ENCODE peak calls at places on chromosome 10, in ten cellular contexts. O is heart left ventricle, I is prostate gland, U is psoas muscle, H is AG10803, V is Calu3, J is fibroblast of the aortic adventitia, M is tibial nerve, D is testis, E is lower lobe of right lung. K is an unnamed sample.

GRCh38 chr10:3336673-3337293 is 164.2 kb upstream of the PITRM1 start:
- DNase-seq in D (no peak), J (no peak), H (no peak), V (no peak), E (no peak), M (no peak), I (no peak), O (no peak), U (no peak), K (no peak)

GRCh38 chr10:59907918-59908807 is 1.8 kb upstream of the CCDC6 start:
- DNase-seq in J (peak; percentile 91), M (peak; percentile 33), V (peak; percentile 72), U (peak; percentile 33), O (peak; percentile 60), H (peak; percentile 83), D (peak; percentile 93), I (peak; percentile 69), E (peak; percentile 60), K (no peak)

GRCh38 chr10:63522129-63522687 is 1.0 kb downstream of the REEP3 start:
- DNase-seq in O (no peak), V (no peak), I (no peak), H (no peak), E (no peak), M (no peak), D (no peak), U (no peak), J (no peak), K (no peak)

GRCh38 chr10:1365540-1366082 is 309.4 kb downstream of the WDR37 start:
- DNase-seq in H (no peak), I (no peak), J (no peak), D (no peak), O (no peak), E (no peak), V (no peak), M (no peak), U (no peak), K (no peak)

GRCh38 chr10:109062371-109062770 is 860.9 kb downstream of the XPNPEP1 start:
- DNase-seq in D (no peak), H (peak; percentile 17), O (no peak), M (no peak), I (no peak), E (no peak), V (no peak), U (no peak), J (peak; percentile 31), K (no peak)

GRCh38 chr10:12512292-12513002 is 163.1 kb downstream of the CAMK1D start:
- DNase-seq in V (no peak), E (no peak), O (no peak), H (no peak), M (no peak), U (no peak), D (no peak), J (no peak), I (peak; percentile 48), K (no peak)

GRCh38 chr10:129953541-129954031 is 10.5 kb downstream of the EBF3 start:
- DNase-seq in I (no peak), J (peak; percentile 92), U (no peak), E (no peak), O (no peak), H (peak; percentile 94), D (no peak), M (no peak), V (no peak), K (no peak)

GRCh38 chr10:74612195-74612594 is 214.2 kb upstream of the KAT6B start:
- DNase-seq in J (peak; percentile 46), U (no peak), H (peak; percentile 22), M (no peak), V (no peak), I (no peak), D (no peak), E (no peak), O (no peak), K (no peak)

GRCh38 chr10:58291538-58292174 is 22.7 kb downstream of the CISD1 start:
- DNase-seq in E (no peak), V (peak; percentile 61), D (peak; percentile 21), H (peak; percentile 62), U (no peak), I (peak; percentile 19), O (peak; percentile 24), J (peak; percentile 81), M (no peak), K (no peak)
- TF ChIP-seq CTCF in E (peak; percentile 69), V (peak; percentile 57), D (peak; percentile 59), H (peak; percentile 92), U (peak; percentile 79), I (peak; percentile 67), O (peak; percentile 70), J (peak; percentile 74), M (peak; percentile 73), K (peak; percentile 89)

GRCh38 chr10:131310904-131311660 is 439 bp downstream of the TCERG1L start:
- DNase-seq in J (no peak), O (no peak), U (no peak), D (peak; percentile 51), M (no peak), V (no peak), E (peak; percentile 42), I (no peak), H (no peak), K (peak; percentile 79)

GRCh38 chr10:131311661-131312260 is at the start of gene TCERG1L:
- DNase-seq in M (no peak), O (no peak), D (peak; percentile 52), E (peak; percentile 43), H (no peak), I (no peak), V (no peak), J (no peak), U (no peak), K (no peak)

GRCh38 chr10:131312261-131312801 is 810 bp upstream of the TCERG1L start:
- DNase-seq in D (peak; percentile 67), J (no peak), E (no peak), U (no peak), I (no peak), V (no peak), O (no peak), M (no peak), H (no peak), K (no peak)

GRCh38 chr10:131313377-131313776 is 1.9 kb upstream of the TCERG1L start:
- DNase-seq in D (no peak), I (no peak), O (no peak), J (no peak), V (no peak), H (no peak), E (no peak), M (no peak), U (no peak), K (no peak)

DNA sequence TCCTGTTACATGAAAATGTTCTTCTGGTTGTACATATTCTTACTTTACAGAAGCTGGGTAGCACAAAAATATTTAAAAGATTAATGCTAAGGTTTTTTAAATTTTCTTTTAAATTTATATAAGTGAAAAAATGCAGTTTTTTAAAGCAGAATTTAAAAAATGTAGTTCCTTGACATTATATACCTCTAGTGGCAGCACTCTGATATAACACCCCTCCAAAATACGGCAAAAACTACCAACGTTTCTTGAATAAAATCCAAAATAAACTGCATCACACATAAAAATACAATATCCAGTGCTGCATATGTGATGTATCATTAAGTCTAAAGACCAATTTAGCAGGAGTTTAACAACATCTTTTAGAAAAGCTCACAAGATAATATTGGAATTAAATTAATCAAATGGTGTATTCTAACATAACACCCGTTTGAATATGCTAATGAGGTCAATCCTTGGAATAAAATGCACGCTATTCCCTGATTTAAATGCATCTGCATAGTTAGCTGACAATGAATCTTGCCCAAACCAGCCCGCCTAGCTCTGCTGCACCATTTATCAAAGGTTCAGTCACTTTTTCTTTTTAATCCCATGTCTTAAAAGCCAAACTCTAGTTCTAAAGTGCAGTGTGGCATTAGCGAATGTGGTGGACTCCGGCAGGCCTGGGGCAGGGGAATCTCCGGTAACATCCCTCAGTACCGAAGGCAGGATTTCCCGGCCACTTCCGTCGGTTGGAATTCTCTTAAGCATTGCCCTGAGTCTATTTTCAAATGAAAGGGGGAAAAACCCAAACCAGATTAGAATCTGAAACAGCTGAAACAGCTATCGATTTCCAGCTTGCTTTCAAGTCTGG is 1.2 kb downstream of the TCERG1L start:
- DNase-seq in M (no peak), I (no peak), H (no peak), E (no peak), V (no peak), D (no peak), J (no peak), O (no peak), U (no peak), K (no peak)
- TF ChIP-seq CTCF in M (no peak), I (peak; percentile 32), H (no peak), E (no peak), V (no peak), D (no peak), J (peak; percentile 36), O (no peak), U (peak; percentile 11), K (peak; percentile 69)

DNA sequence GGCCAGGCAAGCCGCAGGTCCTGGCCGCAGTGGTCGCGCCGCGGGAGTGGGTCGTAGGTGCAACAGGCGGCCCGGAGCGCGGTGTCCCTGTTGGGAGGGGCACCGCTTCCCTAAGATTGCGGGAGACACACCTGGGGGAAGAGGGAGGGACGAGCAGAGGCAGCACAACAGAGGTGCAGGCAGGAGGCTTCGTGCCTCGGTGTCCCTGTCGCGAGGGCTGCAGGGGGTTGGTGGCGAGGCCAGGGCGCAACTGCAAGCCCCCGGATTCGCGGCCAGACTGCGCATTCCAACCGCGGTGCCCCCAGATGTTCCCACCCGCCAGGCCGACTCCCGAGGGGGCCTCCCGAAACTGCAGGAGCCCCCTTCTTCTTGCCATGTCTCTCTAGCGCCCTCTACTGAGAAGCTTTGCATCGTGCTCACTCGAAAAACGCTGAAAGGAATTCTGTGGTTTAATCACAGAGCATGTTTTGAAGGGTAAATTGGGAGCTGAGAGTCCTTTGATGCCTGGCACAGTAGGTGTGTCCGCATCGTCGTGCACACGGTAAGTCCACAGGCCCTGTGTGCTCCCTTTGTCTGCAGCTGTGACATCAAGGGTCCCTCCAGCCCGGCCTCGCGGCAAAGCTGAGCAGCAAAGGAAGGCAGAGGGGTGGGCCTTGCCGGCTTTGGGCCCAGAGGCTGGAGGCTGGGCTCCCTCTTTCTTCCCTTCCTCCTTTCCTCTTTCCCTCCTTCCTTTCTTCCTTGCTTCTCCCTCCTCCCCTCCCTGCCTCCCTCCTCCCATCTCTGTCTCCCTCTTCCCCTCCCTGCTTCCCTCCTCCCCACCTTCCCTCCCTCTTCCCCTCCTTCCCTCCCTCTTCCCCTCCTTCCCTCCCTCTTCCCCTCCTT is 6.2 kb upstream of the MBL2 start:
- DNase-seq in O (no peak), E (no peak), U (no peak), J (peak; percentile 21), M (no peak), H (peak; percentile 33), D (peak; percentile 73), I (no peak), V (no peak), K (no peak)
- TF ChIP-seq CTCF in O (peak; percentile 36), E (peak; percentile 30), U (no peak), J (peak; percentile 49), M (peak; percentile 47), H (peak; percentile 59), D (peak; percentile 45), I (no peak), V (peak; percentile 55), K (peak; percentile 66)

DNA sequence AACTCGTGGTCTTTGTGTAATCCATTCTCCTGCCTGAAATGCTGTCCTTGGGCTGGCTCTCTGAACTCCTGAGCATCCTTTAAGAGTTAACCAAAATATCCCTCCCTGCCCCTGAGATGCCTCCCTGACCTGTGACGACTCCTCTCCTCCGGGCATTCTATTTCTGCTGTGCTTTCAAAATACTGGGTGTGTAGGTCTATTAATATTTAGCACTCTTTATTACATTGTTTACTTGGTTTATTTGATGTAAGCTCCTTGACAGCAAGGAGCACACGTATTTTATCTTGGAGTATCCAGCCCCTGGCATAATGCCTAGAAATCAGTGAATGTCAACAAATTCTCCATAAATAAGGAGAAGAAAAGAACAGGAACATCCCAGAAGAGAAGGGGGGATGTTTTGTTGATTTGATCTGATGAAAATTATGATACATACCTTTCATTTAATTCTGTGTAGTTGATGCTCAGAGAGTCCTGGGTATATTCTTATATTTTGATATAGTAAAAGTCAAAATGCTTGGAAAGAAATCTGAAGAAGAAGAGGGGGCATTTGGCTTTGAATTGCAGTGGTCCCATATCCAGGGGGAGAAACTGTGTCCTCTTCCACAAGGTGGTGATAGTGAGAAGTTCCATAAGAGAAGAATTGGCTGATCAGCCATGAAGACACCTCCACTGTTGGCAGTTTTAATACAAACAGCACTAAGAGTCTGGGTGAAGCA is 107.7 kb upstream of the MPP7 start:
- DNase-seq in J (no peak), V (no peak), M (no peak), O (no peak), H (no peak), U (no peak), I (no peak), E (no peak), D (no peak), K (no peak)
- TF ChIP-seq CTCF in J (no peak), V (no peak), M (no peak), O (no peak), H (no peak), U (no peak), I (no peak), E (no peak), D (no peak), K (peak; percentile 54)

K was measured in chondrocyte.